ENCODE peak calls at places on chromosome 14, in ten cellular contexts. One of them, this sample, is unnamed.

GRCh38 chr14:92556863-92557543 is 43.4 kb downstream of the RIN3 start:
- DNase-seq in HT-29: no peak
- DNase-seq in nephron progenitor cell: no peak
- DNase-seq in NCI-H187: no peak
- DNase-seq in AG08395: no peak
- DNase-seq in AG09319: no peak
- DNase-seq in midbrain: no peak
- DNase-seq in brain microvascular endothelial cell: no peak
- DNase-seq in glutamatergic neuron: no peak
- DNase-seq in activated CD4-positive, alpha-beta memory T cell treated with anti-CD3 and anti-CD28 coated beads for 36 hours: no peak
- DNase-seq in this sample: no peak

GRCh38 chr14:55107766-55108554 is 21.1 kb upstream of the LGALS3 start:
- DNase-seq in HT-29: peak
- DNase-seq in nephron progenitor cell: no peak
- DNase-seq in NCI-H187: no peak
- DNase-seq in AG08395: peak
- DNase-seq in AG09319: peak
- DNase-seq in midbrain: no peak
- DNase-seq in brain microvascular endothelial cell: peak
- DNase-seq in glutamatergic neuron: peak
- DNase-seq in activated CD4-positive, alpha-beta memory T cell treated with anti-CD3 and anti-CD28 coated beads for 36 hours: peak
- DNase-seq in this sample: peak

GRCh38 chr14:57189070-57189469 is 79.6 kb downstream of the EXOC5 start:
- DNase-seq in HT-29: peak
- DNase-seq in nephron progenitor cell: no peak
- DNase-seq in NCI-H187: no peak
- DNase-seq in AG08395: peak
- DNase-seq in AG09319: no peak
- DNase-seq in midbrain: peak
- DNase-seq in brain microvascular endothelial cell: no peak
- DNase-seq in glutamatergic neuron: no peak
- DNase-seq in activated CD4-positive, alpha-beta memory T cell treated with anti-CD3 and anti-CD28 coated beads for 36 hours: no peak
- DNase-seq in this sample: no peak

GRCh38 chr14:74563233-74563585 is 48.8 kb downstream of the LTBP2 start:
- DNase-seq in HT-29: no peak
- DNase-seq in nephron progenitor cell: no peak
- DNase-seq in NCI-H187: no peak
- DNase-seq in AG08395: no peak
- DNase-seq in AG09319: no peak
- DNase-seq in midbrain: no peak
- DNase-seq in brain microvascular endothelial cell: peak
- DNase-seq in glutamatergic neuron: no peak
- DNase-seq in activated CD4-positive, alpha-beta memory T cell treated with anti-CD3 and anti-CD28 coated beads for 36 hours: no peak
- DNase-seq in this sample: no peak

GRCh38 chr14:85607571-85608219 is 77.8 kb downstream of the FLRT2 start:
- DNase-seq in HT-29: peak
- DNase-seq in nephron progenitor cell: no peak
- DNase-seq in NCI-H187: no peak
- DNase-seq in AG08395: peak
- DNase-seq in AG09319: peak
- DNase-seq in midbrain: no peak
- DNase-seq in brain microvascular endothelial cell: peak
- DNase-seq in glutamatergic neuron: no peak
- DNase-seq in activated CD4-positive, alpha-beta memory T cell treated with anti-CD3 and anti-CD28 coated beads for 36 hours: no peak
- DNase-seq in this sample: no peak

GRCh38 chr14:25048170-25049126 is 1.5 kb downstream of the STXBP6 start:
- DNase-seq in HT-29: no peak
- DNase-seq in nephron progenitor cell: peak
- DNase-seq in NCI-H187: no peak
- DNase-seq in AG08395: peak
- DNase-seq in AG09319: no peak
- DNase-seq in midbrain: peak
- DNase-seq in brain microvascular endothelial cell: no peak
- DNase-seq in glutamatergic neuron: no peak
- DNase-seq in activated CD4-positive, alpha-beta memory T cell treated with anti-CD3 and anti-CD28 coated beads for 36 hours: no peak
- DNase-seq in this sample: no peak

GRCh38 chr14:103391048-103391447 is 5.8 kb downstream of the MARK3 start:
- DNase-seq in HT-29: peak
- DNase-seq in nephron progenitor cell: no peak
- DNase-seq in NCI-H187: no peak
- DNase-seq in AG08395: peak
- DNase-seq in AG09319: peak
- DNase-seq in midbrain: peak
- DNase-seq in brain microvascular endothelial cell: peak
- DNase-seq in glutamatergic neuron: no peak
- DNase-seq in activated CD4-positive, alpha-beta memory T cell treated with anti-CD3 and anti-CD28 coated beads for 36 hours: peak
- DNase-seq in this sample: peak

GRCh38 chr14:38887696-38888095 is 215.3 kb downstream of the SEC23A start:
- DNase-seq in HT-29: no peak
- DNase-seq in nephron progenitor cell: no peak
- DNase-seq in NCI-H187: no peak
- DNase-seq in AG08395: no peak
- DNase-seq in AG09319: no peak
- DNase-seq in midbrain: no peak
- DNase-seq in brain microvascular endothelial cell: no peak
- DNase-seq in glutamatergic neuron: no peak
- DNase-seq in activated CD4-positive, alpha-beta memory T cell treated with anti-CD3 and anti-CD28 coated beads for 36 hours: no peak
- DNase-seq in this sample: no peak

GRCh38 chr14:92254786-92255185 is 68.2 kb upstream of the SLC24A4 start:
- DNase-seq in HT-29: no peak
- DNase-seq in nephron progenitor cell: peak
- DNase-seq in NCI-H187: no peak
- DNase-seq in AG08395: peak
- DNase-seq in AG09319: peak
- DNase-seq in midbrain: peak
- DNase-seq in brain microvascular endothelial cell: peak
- DNase-seq in glutamatergic neuron: peak
- DNase-seq in activated CD4-positive, alpha-beta memory T cell treated with anti-CD3 and anti-CD28 coated beads for 36 hours: no peak
- DNase-seq in this sample: no peak

GRCh38 chr14:99234366-99234765 is 37.6 kb downstream of the BCL11B start:
- DNase-seq in HT-29: no peak
- DNase-seq in nephron progenitor cell: no peak
- DNase-seq in NCI-H187: no peak
- DNase-seq in AG08395: no peak
- DNase-seq in AG09319: no peak
- DNase-seq in midbrain: no peak
- DNase-seq in brain microvascular endothelial cell: no peak
- DNase-seq in glutamatergic neuron: no peak
- DNase-seq in activated CD4-positive, alpha-beta memory T cell treated with anti-CD3 and anti-CD28 coated beads for 36 hours: peak
- DNase-seq in this sample: no peak

GRCh38 chr14:105312973-105313372 is 1.6 kb upstream of the PACS2 start:
- DNase-seq in HT-29: no peak
- DNase-seq in nephron progenitor cell: no peak
- DNase-seq in NCI-H187: no peak
- DNase-seq in AG08395: no peak
- DNase-seq in AG09319: no peak
- DNase-seq in midbrain: peak
- DNase-seq in brain microvascular endothelial cell: no peak
- DNase-seq in glutamatergic neuron: no peak
- DNase-seq in activated CD4-positive, alpha-beta memory T cell treated with anti-CD3 and anti-CD28 coated beads for 36 hours: no peak
- DNase-seq in this sample: no peak

GRCh38 chr14:53306926-53307325 is 153.8 kb upstream of the DDHD1 start:
- DNase-seq in HT-29: no peak
- DNase-seq in nephron progenitor cell: no peak
- DNase-seq in NCI-H187: no peak
- DNase-seq in AG08395: peak
- DNase-seq in AG09319: no peak
- DNase-seq in midbrain: peak
- DNase-seq in brain microvascular endothelial cell: peak
- DNase-seq in glutamatergic neuron: no peak
- DNase-seq in activated CD4-positive, alpha-beta memory T cell treated with anti-CD3 and anti-CD28 coated beads for 36 hours: no peak
- DNase-seq in this sample: no peak

GRCh38 chr14:99524804-99525698 is 43.8 kb downstream of the CCNK start:
- DNase-seq in HT-29: no peak
- DNase-seq in nephron progenitor cell: no peak
- DNase-seq in NCI-H187: no peak
- DNase-seq in AG08395: peak
- DNase-seq in AG09319: no peak
- DNase-seq in midbrain: no peak
- DNase-seq in brain microvascular endothelial cell: peak
- DNase-seq in glutamatergic neuron: peak
- DNase-seq in activated CD4-positive, alpha-beta memory T cell treated with anti-CD3 and anti-CD28 coated beads for 36 hours: peak
- DNase-seq in this sample: peak

GRCh38 chr14:81402123-81402495 is 2.0 kb upstream of the STON2 start:
- DNase-seq in HT-29: no peak
- DNase-seq in nephron progenitor cell: no peak
- DNase-seq in NCI-H187: no peak
- DNase-seq in AG08395: peak
- DNase-seq in AG09319: no peak
- DNase-seq in midbrain: no peak
- DNase-seq in brain microvascular endothelial cell: no peak
- DNase-seq in glutamatergic neuron: no peak
- DNase-seq in activated CD4-positive, alpha-beta memory T cell treated with anti-CD3 and anti-CD28 coated beads for 36 hours: no peak
- DNase-seq in this sample: no peak

GRCh38 chr14:29724991-29725390 is 202.7 kb downstream of the PRKD1 start:
- DNase-seq in HT-29: no peak
- DNase-seq in nephron progenitor cell: peak
- DNase-seq in NCI-H187: no peak
- DNase-seq in AG08395: no peak
- DNase-seq in AG09319: no peak
- DNase-seq in midbrain: no peak
- DNase-seq in brain microvascular endothelial cell: no peak
- DNase-seq in glutamatergic neuron: no peak
- DNase-seq in activated CD4-positive, alpha-beta memory T cell treated with anti-CD3 and anti-CD28 coated beads for 36 hours: no peak
- DNase-seq in this sample: peak

GRCh38 chr14:31682768-31683167 is 121.6 kb downstream of the NUBPL start:
- DNase-seq in HT-29: no peak
- DNase-seq in nephron progenitor cell: no peak
- DNase-seq in NCI-H187: no peak
- DNase-seq in AG08395: no peak
- DNase-seq in AG09319: no peak
- DNase-seq in midbrain: no peak
- DNase-seq in brain microvascular endothelial cell: no peak
- DNase-seq in glutamatergic neuron: no peak
- DNase-seq in activated CD4-positive, alpha-beta memory T cell treated with anti-CD3 and anti-CD28 coated beads for 36 hours: no peak
- DNase-seq in this sample: no peak

GRCh38 chr14:38171197-38171596 is 36.5 kb upstream of the SSTR1 start:
- DNase-seq in HT-29: peak
- DNase-seq in nephron progenitor cell: no peak
- DNase-seq in NCI-H187: peak
- DNase-seq in AG08395: peak
- DNase-seq in AG09319: no peak
- DNase-seq in midbrain: no peak
- DNase-seq in brain microvascular endothelial cell: no peak
- DNase-seq in glutamatergic neuron: no peak
- DNase-seq in activated CD4-positive, alpha-beta memory T cell treated with anti-CD3 and anti-CD28 coated beads for 36 hours: no peak
- DNase-seq in this sample: no peak

GRCh38 chr14:77376380-77376770 is 519 bp downstream of the TMED8 start:
- DNase-seq in HT-29: no peak
- DNase-seq in nephron progenitor cell: peak
- DNase-seq in NCI-H187: no peak
- DNase-seq in AG08395: peak
- DNase-seq in AG09319: no peak
- DNase-seq in midbrain: no peak
- DNase-seq in brain microvascular endothelial cell: peak
- DNase-seq in glutamatergic neuron: peak
- DNase-seq in activated CD4-positive, alpha-beta memory T cell treated with anti-CD3 and anti-CD28 coated beads for 36 hours: peak
- DNase-seq in this sample: peak

GRCh38 chr14:74737753-74738325 is 24.9 kb downstream of the FCF1 start:
- DNase-seq in HT-29: no peak
- DNase-seq in nephron progenitor cell: no peak
- DNase-seq in NCI-H187: no peak
- DNase-seq in AG08395: no peak
- DNase-seq in AG09319: no peak
- DNase-seq in midbrain: no peak
- DNase-seq in brain microvascular endothelial cell: peak
- DNase-seq in glutamatergic neuron: no peak
- DNase-seq in activated CD4-positive, alpha-beta memory T cell treated with anti-CD3 and anti-CD28 coated beads for 36 hours: no peak
- DNase-seq in this sample: no peak

GRCh38 chr14:103688906-103689902 is 26.0 kb downstream of the XRCC3 start:
- DNase-seq in HT-29: no peak
- DNase-seq in nephron progenitor cell: no peak
- DNase-seq in NCI-H187: no peak
- DNase-seq in AG08395: peak
- DNase-seq in AG09319: no peak
- DNase-seq in midbrain: peak
- DNase-seq in brain microvascular endothelial cell: no peak
- DNase-seq in glutamatergic neuron: no peak
- DNase-seq in activated CD4-positive, alpha-beta memory T cell treated with anti-CD3 and anti-CD28 coated beads for 36 hours: no peak
- DNase-seq in this sample: no peak

GRCh38 chr14:67940894-67941455 is 121.4 kb downstream of the RAD51B start:
- DNase-seq in HT-29: no peak
- DNase-seq in nephron progenitor cell: no peak
- DNase-seq in NCI-H187: no peak
- DNase-seq in AG08395: peak
- DNase-seq in AG09319: peak
- DNase-seq in midbrain: no peak
- DNase-seq in brain microvascular endothelial cell: peak
- DNase-seq in glutamatergic neuron: no peak
- DNase-seq in activated CD4-positive, alpha-beta memory T cell treated with anti-CD3 and anti-CD28 coated beads for 36 hours: no peak
- DNase-seq in this sample: no peak

GRCh38 chr14:66508846-66509621 is 1.1 kb downstream of the GPHN start:
- DNase-seq in HT-29: peak
- DNase-seq in nephron progenitor cell: peak
- DNase-seq in NCI-H187: peak
- DNase-seq in AG08395: peak
- DNase-seq in AG09319: no peak
- DNase-seq in midbrain: peak
- DNase-seq in brain microvascular endothelial cell: peak
- DNase-seq in glutamatergic neuron: peak
- DNase-seq in activated CD4-positive, alpha-beta memory T cell treated with anti-CD3 and anti-CD28 coated beads for 36 hours: peak
- DNase-seq in this sample: peak

GRCh38 chr14:36805116-36805515 is 143.5 kb downstream of the PAX9 start:
- DNase-seq in HT-29: no peak
- DNase-seq in nephron progenitor cell: peak
- DNase-seq in NCI-H187: no peak
- DNase-seq in AG08395: no peak
- DNase-seq in AG09319: no peak
- DNase-seq in midbrain: no peak
- DNase-seq in brain microvascular endothelial cell: no peak
- DNase-seq in glutamatergic neuron: no peak
- DNase-seq in activated CD4-positive, alpha-beta memory T cell treated with anti-CD3 and anti-CD28 coated beads for 36 hours: no peak
- DNase-seq in this sample: no peak

GRCh38 chr14:95313707-95314106 is 6.0 kb downstream of the CLMN start:
- DNase-seq in HT-29: no peak
- DNase-seq in nephron progenitor cell: no peak
- DNase-seq in NCI-H187: no peak
- DNase-seq in AG08395: peak
- DNase-seq in AG09319: no peak
- DNase-seq in midbrain: peak
- DNase-seq in brain microvascular endothelial cell: peak
- DNase-seq in glutamatergic neuron: no peak
- DNase-seq in activated CD4-positive, alpha-beta memory T cell treated with anti-CD3 and anti-CD28 coated beads for 36 hours: no peak
- DNase-seq in this sample: peak

GRCh38 chr14:53412819-53413664 is 259.9 kb upstream of the DDHD1 start:
- DNase-seq in HT-29: peak
- DNase-seq in nephron progenitor cell: peak
- DNase-seq in NCI-H187: no peak
- DNase-seq in AG08395: no peak
- DNase-seq in AG09319: no peak
- DNase-seq in midbrain: no peak
- DNase-seq in brain microvascular endothelial cell: no peak
- DNase-seq in glutamatergic neuron: peak
- DNase-seq in activated CD4-positive, alpha-beta memory T cell treated with anti-CD3 and anti-CD28 coated beads for 36 hours: no peak
- DNase-seq in this sample: peak

GRCh38 chr14:53591816-53592215 is 364.8 kb downstream of the BMP4 start:
- DNase-seq in HT-29: no peak
- DNase-seq in nephron progenitor cell: no peak
- DNase-seq in NCI-H187: no peak
- DNase-seq in AG08395: no peak
- DNase-seq in AG09319: no peak
- DNase-seq in midbrain: no peak
- DNase-seq in brain microvascular endothelial cell: no peak
- DNase-seq in glutamatergic neuron: no peak
- DNase-seq in activated CD4-positive, alpha-beta memory T cell treated with anti-CD3 and anti-CD28 coated beads for 36 hours: no peak
- DNase-seq in this sample: no peak

GRCh38 chr14:105204931-105205717 is 24.0 kb upstream of the NUDT14 start:
- DNase-seq in HT-29: no peak
- DNase-seq in nephron progenitor cell: no peak
- DNase-seq in NCI-H187: no peak
- DNase-seq in AG08395: no peak
- DNase-seq in AG09319: no peak
- DNase-seq in midbrain: no peak
- DNase-seq in brain microvascular endothelial cell: no peak
- DNase-seq in glutamatergic neuron: peak
- DNase-seq in activated CD4-positive, alpha-beta memory T cell treated with anti-CD3 and anti-CD28 coated beads for 36 hours: no peak
- DNase-seq in this sample: no peak

GRCh38 chr14:54976316-54976715 is 50.6 kb downstream of the WDHD1 start:
- DNase-seq in HT-29: no peak
- DNase-seq in nephron progenitor cell: no peak
- DNase-seq in NCI-H187: no peak
- DNase-seq in AG08395: peak
- DNase-seq in AG09319: peak
- DNase-seq in midbrain: no peak
- DNase-seq in brain microvascular endothelial cell: peak
- DNase-seq in glutamatergic neuron: no peak
- DNase-seq in activated CD4-positive, alpha-beta memory T cell treated with anti-CD3 and anti-CD28 coated beads for 36 hours: no peak
- DNase-seq in this sample: no peak

This sample was measured in Calu3.